ENCODE peak calls at places on chromosomes 4 and X, in eight cellular contexts. One of them, this sample, is unnamed.

GRCh38 chr4:2862528-2862927 is 18.9 kb downstream of the ADD1 start:
- DNase-seq in lung: no peak
- DNase-seq in right atrium auricular region: no peak
- DNase-seq in mammary epithelial cell: peak; percentile 7
- DNase-seq in psoas muscle: no peak
- DNase-seq in BE2C: no peak
- DNase-seq in breast epithelium: no peak
- DNase-seq in CD8-positive, alpha-beta T cell: no peak
- DNase-seq in this sample: no peak

GRCh38 chr4:88003261-88003660 is 4.2 kb upstream of the PKD2 start:
- DNase-seq in BE2C: no peak
- DNase-seq in mammary epithelial cell: peak; percentile 9
- DNase-seq in right atrium auricular region: no peak
- DNase-seq in psoas muscle: no peak
- DNase-seq in lung: no peak
- DNase-seq in breast epithelium: no peak
- DNase-seq in CD8-positive, alpha-beta T cell: no peak
- DNase-seq in this sample: no peak

GRCh38 chr4:145183581-145183980 is 3.2 kb upstream of the OTUD4 start:
- DNase-seq in CD8-positive, alpha-beta T cell: no peak
- DNase-seq in lung: no peak
- DNase-seq in mammary epithelial cell: no peak
- DNase-seq in psoas muscle: no peak
- DNase-seq in BE2C: no peak
- DNase-seq in right atrium auricular region: no peak
- DNase-seq in breast epithelium: no peak
- DNase-seq in this sample: no peak

GRCh38 chr4:102586644-102587021 is 85.5 kb downstream of the NFKB1 start:
- DNase-seq in lung: no peak
- DNase-seq in mammary epithelial cell: no peak
- DNase-seq in BE2C: no peak
- DNase-seq in CD8-positive, alpha-beta T cell: no peak
- DNase-seq in breast epithelium: no peak
- DNase-seq in right atrium auricular region: no peak
- DNase-seq in psoas muscle: no peak
- DNase-seq in this sample: no peak

GRCh38 chr4:159770398-159770797 is 667.5 kb downstream of the RAPGEF2 start:
- DNase-seq in psoas muscle: no peak
- DNase-seq in CD8-positive, alpha-beta T cell: no peak
- DNase-seq in right atrium auricular region: no peak
- DNase-seq in breast epithelium: no peak
- DNase-seq in lung: no peak
- DNase-seq in BE2C: no peak
- DNase-seq in mammary epithelial cell: peak; percentile 21
- DNase-seq in this sample: no peak

GRCh38 chr4:27701563-27701962 is 840.9 kb downstream of the STIM2 start:
- DNase-seq in breast epithelium: no peak
- DNase-seq in lung: no peak
- DNase-seq in psoas muscle: no peak
- DNase-seq in mammary epithelial cell: no peak
- DNase-seq in BE2C: no peak
- DNase-seq in right atrium auricular region: no peak
- DNase-seq in CD8-positive, alpha-beta T cell: no peak
- DNase-seq in this sample: no peak

GRCh38 chr4:60822986-60823385 is 377.1 kb upstream of the ADGRL3 start:
- DNase-seq in mammary epithelial cell: no peak
- DNase-seq in CD8-positive, alpha-beta T cell: no peak
- DNase-seq in BE2C: no peak
- DNase-seq in breast epithelium: no peak
- DNase-seq in lung: no peak
- DNase-seq in psoas muscle: no peak
- DNase-seq in right atrium auricular region: no peak
- DNase-seq in this sample: no peak

GRCh38 chr4:162849922-162850321 is 316.8 kb downstream of the NAF1 start:
- DNase-seq in breast epithelium: no peak
- DNase-seq in psoas muscle: no peak
- DNase-seq in right atrium auricular region: no peak
- DNase-seq in CD8-positive, alpha-beta T cell: no peak
- DNase-seq in mammary epithelial cell: no peak
- DNase-seq in BE2C: no peak
- DNase-seq in lung: no peak
- DNase-seq in this sample: no peak

GRCh38 chrX:72554448-72555140 is 18.0 kb downstream of the HDAC8 start:
- DNase-seq in BE2C: peak; percentile 69
- DNase-seq in right atrium auricular region: no peak
- DNase-seq in lung: no peak
- DNase-seq in psoas muscle: no peak
- DNase-seq in mammary epithelial cell: no peak
- DNase-seq in CD8-positive, alpha-beta T cell: no peak
- DNase-seq in breast epithelium: no peak
- DNase-seq in this sample: no peak
- TF ChIP-seq CTCF in BE2C: peak; percentile 26
- TF ChIP-seq CTCF in right atrium auricular region: no peak
- TF ChIP-seq CTCF in lung: no peak
- TF ChIP-seq CTCF in psoas muscle: no peak
- TF ChIP-seq CTCF in mammary epithelial cell: no peak
- TF ChIP-seq CTCF in CD8-positive, alpha-beta T cell: no peak
- TF ChIP-seq CTCF in breast epithelium: no peak
- TF ChIP-seq CTCF in this sample: no peak

DNA sequence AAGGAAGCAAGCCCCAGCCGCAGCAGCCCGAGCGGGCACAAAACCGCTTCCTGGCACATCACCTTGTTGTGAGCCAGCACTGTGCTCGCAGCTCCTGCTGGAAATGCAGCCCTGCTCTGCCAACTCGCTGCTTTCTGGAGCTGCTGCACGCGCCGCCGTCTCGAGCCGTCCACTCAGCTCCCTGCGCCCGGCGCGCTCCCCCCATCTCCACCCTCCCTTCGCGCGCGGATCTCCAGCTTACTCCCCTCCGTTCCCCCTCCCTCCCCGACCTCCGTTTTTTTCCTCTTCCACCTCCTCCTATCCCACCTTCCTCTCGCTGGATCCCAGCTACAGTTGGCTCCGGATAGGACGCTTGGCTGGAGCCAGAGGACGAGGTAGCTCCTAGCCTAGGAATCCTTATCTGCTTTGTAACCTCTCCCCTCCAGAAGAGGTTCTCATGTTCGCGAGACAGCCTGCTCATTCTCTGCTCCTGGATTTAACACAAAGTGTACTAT is at the start of gene SPOCK3:
- DNase-seq in CD8-positive, alpha-beta T cell: no peak
- DNase-seq in BE2C: peak; percentile 83
- DNase-seq in psoas muscle: peak; percentile 12
- DNase-seq in mammary epithelial cell: peak; percentile 47
- DNase-seq in right atrium auricular region: no peak
- DNase-seq in lung: peak; percentile 32
- DNase-seq in breast epithelium: peak; percentile 19
- DNase-seq in this sample: peak; percentile 48
- H3K4me3 ChIP-seq in CD8-positive, alpha-beta T cell: no peak within 1 kb of the TSS
- H3K4me3 ChIP-seq in BE2C: peak within 1 kb of the TSS; percentile 91
- H3K4me3 ChIP-seq in psoas muscle: peak within 1 kb of the TSS; percentile 54
- H3K4me3 ChIP-seq in mammary epithelial cell: peak within 1 kb of the TSS; percentile 39
- H3K4me3 ChIP-seq in right atrium auricular region: peak within 1 kb of the TSS; percentile 4
- H3K4me3 ChIP-seq in lung: no peak within 1 kb of the TSS
- H3K4me3 ChIP-seq in breast epithelium: peak within 1 kb of the TSS; percentile 66
- H3K4me3 ChIP-seq in this sample: peak within 1 kb of the TSS; percentile 70

DNA sequence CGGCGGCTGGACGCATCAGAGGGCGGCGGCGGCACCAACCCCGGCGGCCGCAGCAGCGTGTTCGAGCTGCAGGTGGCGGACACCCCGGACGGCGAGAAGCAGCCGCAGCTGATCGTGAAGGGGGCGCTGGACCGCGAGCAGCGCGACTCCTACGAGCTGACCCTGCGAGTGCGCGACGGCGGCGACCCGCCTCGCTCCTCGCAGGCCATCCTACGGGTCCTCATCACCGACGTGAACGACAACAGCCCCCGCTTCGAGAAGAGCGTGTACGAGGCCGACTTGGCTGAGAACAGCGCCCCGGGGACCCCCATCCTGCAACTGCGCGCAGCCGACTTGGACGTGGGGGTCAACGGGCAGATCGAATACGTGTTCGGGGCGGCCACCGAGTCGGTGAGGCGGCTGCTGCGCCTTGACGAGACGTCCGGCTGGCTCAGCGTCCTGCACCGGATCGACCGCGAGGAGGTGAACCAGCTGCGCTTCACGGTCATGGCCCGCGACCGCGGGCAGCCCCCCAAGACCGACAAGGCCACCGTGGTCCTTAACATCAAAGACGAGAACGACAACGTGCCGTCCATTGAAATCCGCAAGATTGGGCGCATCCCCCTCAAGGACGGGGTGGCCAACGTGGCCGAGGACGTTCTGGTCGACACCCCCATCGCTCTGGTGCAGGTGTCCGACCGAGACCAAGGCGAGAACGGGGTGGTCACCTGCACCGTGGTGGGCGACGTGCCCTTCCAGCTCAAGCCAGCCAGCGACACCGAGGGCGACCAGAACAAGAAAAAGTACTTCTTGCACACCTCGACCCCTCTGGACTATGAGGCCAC is 2.1 kb downstream of the PCDH7 start:
- DNase-seq in psoas muscle: peak; percentile 14
- DNase-seq in CD8-positive, alpha-beta T cell: no peak
- DNase-seq in mammary epithelial cell: no peak
- DNase-seq in BE2C: no peak
- DNase-seq in breast epithelium: no peak
- DNase-seq in right atrium auricular region: no peak
- DNase-seq in lung: no peak
- DNase-seq in this sample: no peak
- TF ChIP-seq CTCF in psoas muscle: no peak
- TF ChIP-seq CTCF in CD8-positive, alpha-beta T cell: no peak
- TF ChIP-seq CTCF in mammary epithelial cell: no peak
- TF ChIP-seq CTCF in BE2C: no peak
- TF ChIP-seq CTCF in breast epithelium: no peak
- TF ChIP-seq CTCF in right atrium auricular region: no peak
- TF ChIP-seq CTCF in lung: no peak
- TF ChIP-seq CTCF in this sample: no peak

GRCh38 chr4:135538698-135539097 is 1337.1 kb upstream of the PABPC4L start:
- DNase-seq in BE2C: no peak
- DNase-seq in lung: no peak
- DNase-seq in psoas muscle: no peak
- DNase-seq in breast epithelium: no peak
- DNase-seq in CD8-positive, alpha-beta T cell: no peak
- DNase-seq in right atrium auricular region: no peak
- DNase-seq in mammary epithelial cell: no peak
- DNase-seq in this sample: no peak
- H3K4me3 ChIP-seq in BE2C: no peak overlapping the region
- H3K4me3 ChIP-seq in lung: no peak overlapping the region
- H3K4me3 ChIP-seq in psoas muscle: no peak overlapping the region
- H3K4me3 ChIP-seq in breast epithelium: no peak overlapping the region
- H3K4me3 ChIP-seq in CD8-positive, alpha-beta T cell: no peak overlapping the region
- H3K4me3 ChIP-seq in right atrium auricular region: no peak overlapping the region
- H3K4me3 ChIP-seq in mammary epithelial cell: no peak overlapping the region
- H3K4me3 ChIP-seq in this sample: no peak overlapping the region

This sample was measured in fibroblast of pulmonary artery.